ENCODE peak calls at places on chromosomes 7 and 10, in seven cellular contexts. One of them, this sample, is unnamed. For H3K9me3, the result is how much of the 10 kb centered on the place peaks cover.

GRCh38 chr10:21519327-21519933 is 6.1 kb downstream of the SKIDA1 start:
- DNase-seq in CD8-positive, alpha-beta T cell: no peak
- DNase-seq in upper lobe of right lung: no peak
- DNase-seq in transverse colon: no peak
- DNase-seq in HAP-1: no peak
- DNase-seq in thoracic aorta: no peak
- DNase-seq in neural progenitor cell: peak
- DNase-seq in this sample: no peak

GRCh38 chr7:27134392-27134791 is 3.8 kb upstream of the HOXA4 start:
- DNase-seq in transverse colon: peak
- DNase-seq in CD8-positive, alpha-beta T cell: no peak
- DNase-seq in HAP-1: no peak
- DNase-seq in thoracic aorta: no peak
- DNase-seq in upper lobe of right lung: no peak
- DNase-seq in neural progenitor cell: no peak
- DNase-seq in this sample: no peak

GRCh38 chr7:118057404-118057803 is 126.6 kb upstream of the LSM8 start:
- DNase-seq in thoracic aorta: no peak
- DNase-seq in transverse colon: no peak
- DNase-seq in upper lobe of right lung: no peak
- DNase-seq in neural progenitor cell: no peak
- DNase-seq in CD8-positive, alpha-beta T cell: no peak
- DNase-seq in HAP-1: no peak
- DNase-seq in this sample: no peak

GRCh38 chr7:43143918-43144589 is 31.6 kb downstream of the HECW1 start:
- DNase-seq in CD8-positive, alpha-beta T cell: no peak
- DNase-seq in thoracic aorta: no peak
- DNase-seq in upper lobe of right lung: no peak
- DNase-seq in HAP-1: no peak
- DNase-seq in neural progenitor cell: no peak
- DNase-seq in transverse colon: no peak
- DNase-seq in this sample: no peak

GRCh38 chr10:79375321-79376077 is 28.2 kb downstream of the PPIF start:
- DNase-seq in CD8-positive, alpha-beta T cell: no peak
- DNase-seq in transverse colon: no peak
- DNase-seq in neural progenitor cell: no peak
- DNase-seq in HAP-1: no peak
- DNase-seq in upper lobe of right lung: no peak
- DNase-seq in thoracic aorta: no peak
- DNase-seq in this sample: no peak

GRCh38 chr7:1933066-1933835 is 263.2 kb downstream of the ELFN1 start:
- DNase-seq in HAP-1: no peak
- DNase-seq in neural progenitor cell: no peak
- DNase-seq in CD8-positive, alpha-beta T cell: no peak
- DNase-seq in transverse colon: no peak
- DNase-seq in thoracic aorta: no peak
- DNase-seq in upper lobe of right lung: no peak
- DNase-seq in this sample: no peak

GRCh38 chr7:130273081-130273699 is 6.5 kb downstream of the CPA2 start:
- DNase-seq in CD8-positive, alpha-beta T cell: peak
- DNase-seq in thoracic aorta: no peak
- DNase-seq in neural progenitor cell: peak
- DNase-seq in transverse colon: no peak
- DNase-seq in upper lobe of right lung: no peak
- DNase-seq in HAP-1: peak
- DNase-seq in this sample: no peak

GRCh38 chr7:76292206-76292573 is 10.3 kb upstream of the HSPB1 start:
- DNase-seq in neural progenitor cell: no peak
- DNase-seq in thoracic aorta: no peak
- DNase-seq in HAP-1: no peak
- DNase-seq in transverse colon: no peak
- DNase-seq in upper lobe of right lung: peak
- DNase-seq in CD8-positive, alpha-beta T cell: peak
- DNase-seq in this sample: no peak

GRCh38 chr7:92934096-92934495 is 97.7 kb upstream of the CDK6 start:
- DNase-seq in thoracic aorta: no peak
- DNase-seq in transverse colon: no peak
- DNase-seq in neural progenitor cell: no peak
- DNase-seq in CD8-positive, alpha-beta T cell: no peak
- DNase-seq in HAP-1: no peak
- DNase-seq in upper lobe of right lung: no peak
- DNase-seq in this sample: no peak

GRCh38 chr7:27994639-27995038 is 186.0 kb downstream of the JAZF1 start:
- DNase-seq in thoracic aorta: no peak
- DNase-seq in neural progenitor cell: no peak
- DNase-seq in transverse colon: peak
- DNase-seq in HAP-1: peak
- DNase-seq in upper lobe of right lung: no peak
- DNase-seq in CD8-positive, alpha-beta T cell: no peak
- DNase-seq in this sample: no peak

GRCh38 chr7:46468753-46469356 is 547.8 kb upstream of the IGFBP3 start:
- DNase-seq in upper lobe of right lung: no peak
- DNase-seq in thoracic aorta: no peak
- DNase-seq in HAP-1: peak
- DNase-seq in transverse colon: no peak
- DNase-seq in CD8-positive, alpha-beta T cell: no peak
- DNase-seq in neural progenitor cell: peak
- DNase-seq in this sample: no peak

GRCh38 chr10:77348082-77348481 is 289.5 kb downstream of the KCNMA1 start:
- DNase-seq in HAP-1: no peak
- DNase-seq in transverse colon: no peak
- DNase-seq in upper lobe of right lung: no peak
- DNase-seq in neural progenitor cell: no peak
- DNase-seq in CD8-positive, alpha-beta T cell: no peak
- DNase-seq in thoracic aorta: no peak
- DNase-seq in this sample: no peak

GRCh38 chr10:80501381-80501912 is 36.3 kb upstream of the SH2D4B start:
- DNase-seq in thoracic aorta: no peak
- DNase-seq in upper lobe of right lung: peak
- DNase-seq in CD8-positive, alpha-beta T cell: no peak
- DNase-seq in neural progenitor cell: no peak
- DNase-seq in transverse colon: no peak
- DNase-seq in HAP-1: no peak
- DNase-seq in this sample: no peak

GRCh38 chr10:91627344-91628102 is 5.3 kb downstream of the PPP1R3C start:
- DNase-seq in transverse colon: no peak
- DNase-seq in upper lobe of right lung: no peak
- DNase-seq in CD8-positive, alpha-beta T cell: no peak
- DNase-seq in HAP-1: no peak
- DNase-seq in neural progenitor cell: no peak
- DNase-seq in thoracic aorta: no peak
- DNase-seq in this sample: no peak

GRCh38 chr7:151503902-151504714 is 15.6 kb downstream of the RHEB start:
- DNase-seq in HAP-1: no peak
- DNase-seq in upper lobe of right lung: no peak
- DNase-seq in transverse colon: no peak
- DNase-seq in thoracic aorta: no peak
- DNase-seq in CD8-positive, alpha-beta T cell: no peak
- DNase-seq in neural progenitor cell: no peak
- DNase-seq in this sample: no peak

GRCh38 chr7:78164459-78164858 is 365.9 kb downstream of the PHTF2 start:
- DNase-seq in HAP-1: no peak
- DNase-seq in transverse colon: no peak
- DNase-seq in neural progenitor cell: no peak
- DNase-seq in CD8-positive, alpha-beta T cell: no peak
- DNase-seq in upper lobe of right lung: no peak
- DNase-seq in thoracic aorta: no peak
- DNase-seq in this sample: no peak

GRCh38 chr7:27394871-27395270 is 152.3 kb downstream of the EVX1 start:
- DNase-seq in neural progenitor cell: no peak
- DNase-seq in upper lobe of right lung: no peak
- DNase-seq in transverse colon: no peak
- DNase-seq in thoracic aorta: no peak
- DNase-seq in CD8-positive, alpha-beta T cell: no peak
- DNase-seq in HAP-1: no peak
- DNase-seq in this sample: no peak

DNA sequence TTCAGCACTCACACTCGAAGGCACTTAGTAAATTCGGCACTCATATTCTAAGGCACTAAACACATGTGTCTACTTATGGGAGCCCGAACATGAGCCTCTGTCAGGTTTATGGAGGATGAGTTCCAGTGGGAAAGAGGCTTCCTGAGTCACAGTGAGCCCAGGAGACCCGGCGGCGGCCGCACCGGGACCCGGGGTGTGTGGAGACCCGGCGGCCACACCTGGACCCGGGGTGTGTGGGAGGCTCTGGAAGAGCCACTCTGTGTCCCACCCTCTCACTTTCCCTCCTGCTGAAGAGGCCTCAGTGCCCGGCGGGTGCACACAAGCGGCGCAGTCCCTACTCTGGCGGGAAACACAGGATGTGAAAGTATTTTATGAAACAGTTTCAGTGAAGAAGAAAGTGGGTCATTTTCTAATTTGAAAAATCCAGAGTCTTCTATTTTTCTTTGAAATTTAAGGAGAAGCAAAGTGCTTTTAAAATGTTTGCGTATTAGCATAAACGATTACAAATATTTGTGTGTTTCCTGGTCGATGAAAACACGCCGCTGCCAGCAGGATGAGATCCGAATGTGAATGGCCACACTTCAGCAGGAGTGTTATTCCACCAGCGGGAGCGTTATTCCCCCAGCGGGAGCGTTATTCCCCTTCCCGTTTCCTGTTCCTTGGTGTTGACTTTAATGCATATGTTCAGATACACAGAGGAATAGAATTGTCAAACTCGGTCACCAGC is 625.1 kb downstream of the DNAJB6 start:
- DNase-seq in thoracic aorta: no peak
- DNase-seq in CD8-positive, alpha-beta T cell: no peak
- DNase-seq in upper lobe of right lung: peak
- DNase-seq in neural progenitor cell: no peak
- DNase-seq in HAP-1: no peak
- DNase-seq in transverse colon: no peak
- DNase-seq in this sample: no peak
- H3K9me3 ChIP-seq in thoracic aorta: under half
- H3K9me3 ChIP-seq in CD8-positive, alpha-beta T cell: under half
- H3K9me3 ChIP-seq in upper lobe of right lung: under half
- H3K9me3 ChIP-seq in neural progenitor cell: under half
- H3K9me3 ChIP-seq in HAP-1: under half
- H3K9me3 ChIP-seq in transverse colon: under half
- H3K9me3 ChIP-seq in this sample: under half

DNA sequence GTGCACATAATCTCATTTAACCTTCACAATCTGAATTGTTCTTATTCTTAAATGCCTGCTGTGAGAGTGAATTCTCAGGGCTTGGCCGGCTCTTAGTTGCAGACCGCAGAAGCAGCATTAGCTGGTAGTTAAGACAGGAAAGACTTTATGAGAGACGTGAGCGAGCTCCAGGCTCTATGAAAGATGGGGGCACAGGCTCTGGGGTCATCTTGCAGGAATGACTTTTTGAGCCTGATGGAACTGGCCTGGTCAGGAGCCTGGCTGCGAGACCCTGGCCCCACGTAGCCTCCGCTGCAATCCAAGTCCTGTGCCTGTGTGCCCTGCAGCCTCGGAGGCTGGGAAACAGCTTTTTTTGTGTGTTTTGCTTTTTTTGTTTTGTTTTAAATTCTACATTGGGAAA is 958.8 kb upstream of the ZNF722 start:
- DNase-seq in upper lobe of right lung: no peak
- DNase-seq in CD8-positive, alpha-beta T cell: no peak
- DNase-seq in transverse colon: no peak
- DNase-seq in neural progenitor cell: no peak
- DNase-seq in HAP-1: no peak
- DNase-seq in thoracic aorta: no peak
- DNase-seq in this sample: no peak
- H3K9me3 ChIP-seq in upper lobe of right lung: under half
- H3K9me3 ChIP-seq in CD8-positive, alpha-beta T cell: under half
- H3K9me3 ChIP-seq in transverse colon: under half
- H3K9me3 ChIP-seq in neural progenitor cell: half or more
- H3K9me3 ChIP-seq in HAP-1: under half
- H3K9me3 ChIP-seq in thoracic aorta: under half
- H3K9me3 ChIP-seq in this sample: under half

GRCh38 chr7:157877298-157877840 is 540.6 kb downstream of the DNAJB6 start:
- DNase-seq in transverse colon: no peak
- DNase-seq in thoracic aorta: no peak
- DNase-seq in CD8-positive, alpha-beta T cell: no peak
- DNase-seq in upper lobe of right lung: no peak
- DNase-seq in neural progenitor cell: no peak
- DNase-seq in HAP-1: no peak
- DNase-seq in this sample: no peak
- H3K9me3 ChIP-seq in transverse colon: under half
- H3K9me3 ChIP-seq in thoracic aorta: under half
- H3K9me3 ChIP-seq in CD8-positive, alpha-beta T cell: under half
- H3K9me3 ChIP-seq in upper lobe of right lung: under half
- H3K9me3 ChIP-seq in neural progenitor cell: under half
- H3K9me3 ChIP-seq in HAP-1: under half
- H3K9me3 ChIP-seq in this sample: under half

GRCh38 chr10:128608791-128609190 is 482.6 kb upstream of the MKI67 start:
- DNase-seq in CD8-positive, alpha-beta T cell: no peak
- DNase-seq in transverse colon: no peak
- DNase-seq in thoracic aorta: no peak
- DNase-seq in neural progenitor cell: no peak
- DNase-seq in HAP-1: no peak
- DNase-seq in upper lobe of right lung: no peak
- DNase-seq in this sample: no peak
- H3K9me3 ChIP-seq in CD8-positive, alpha-beta T cell: under half
- H3K9me3 ChIP-seq in transverse colon: under half
- H3K9me3 ChIP-seq in thoracic aorta: under half
- H3K9me3 ChIP-seq in neural progenitor cell: under half
- H3K9me3 ChIP-seq in HAP-1: under half
- H3K9me3 ChIP-seq in upper lobe of right lung: under half
- H3K9me3 ChIP-seq in this sample: under half

DNA sequence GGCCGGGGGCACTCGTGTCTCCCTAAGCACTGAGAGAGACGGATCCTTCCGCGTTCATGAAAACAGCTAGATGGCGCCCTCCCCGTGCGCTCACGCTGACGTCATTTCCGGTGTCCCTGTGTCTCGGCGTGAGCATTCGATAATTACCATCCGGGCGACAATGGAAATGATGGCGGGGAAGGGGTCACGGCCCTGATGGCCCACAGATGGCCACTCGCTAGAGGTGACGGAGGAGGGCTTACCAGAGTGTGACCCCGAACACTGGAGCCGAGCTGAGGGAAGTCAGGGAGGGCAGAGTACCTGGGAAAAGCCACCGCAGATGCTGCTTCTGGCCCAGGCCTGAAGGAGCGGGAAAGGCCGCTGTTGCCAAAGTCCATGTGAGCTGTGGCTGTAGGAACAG is 222.9 kb downstream of the TCERG1L start:
- DNase-seq in CD8-positive, alpha-beta T cell: no peak
- DNase-seq in neural progenitor cell: peak
- DNase-seq in upper lobe of right lung: no peak
- DNase-seq in thoracic aorta: no peak
- DNase-seq in transverse colon: no peak
- DNase-seq in HAP-1: no peak
- DNase-seq in this sample: no peak
- H3K9me3 ChIP-seq in CD8-positive, alpha-beta T cell: under half
- H3K9me3 ChIP-seq in neural progenitor cell: under half
- H3K9me3 ChIP-seq in upper lobe of right lung: under half
- H3K9me3 ChIP-seq in thoracic aorta: under half
- H3K9me3 ChIP-seq in transverse colon: under half
- H3K9me3 ChIP-seq in HAP-1: under half
- H3K9me3 ChIP-seq in this sample: under half

GRCh38 chr10:123743441-123744225 is 77.5 kb downstream of the GPR26 start:
- DNase-seq in HAP-1: no peak
- DNase-seq in transverse colon: no peak
- DNase-seq in upper lobe of right lung: no peak
- DNase-seq in thoracic aorta: no peak
- DNase-seq in CD8-positive, alpha-beta T cell: no peak
- DNase-seq in neural progenitor cell: no peak
- DNase-seq in this sample: no peak
- H3K9me3 ChIP-seq in HAP-1: under half
- H3K9me3 ChIP-seq in transverse colon: under half
- H3K9me3 ChIP-seq in upper lobe of right lung: under half
- H3K9me3 ChIP-seq in thoracic aorta: under half
- H3K9me3 ChIP-seq in CD8-positive, alpha-beta T cell: under half
- H3K9me3 ChIP-seq in neural progenitor cell: under half
- H3K9me3 ChIP-seq in this sample: under half

GRCh38 chr7:20296444-20296843 is 34.3 kb upstream of the ITGB8 start:
- DNase-seq in transverse colon: no peak
- DNase-seq in CD8-positive, alpha-beta T cell: no peak
- DNase-seq in thoracic aorta: no peak
- DNase-seq in neural progenitor cell: no peak
- DNase-seq in HAP-1: no peak
- DNase-seq in upper lobe of right lung: no peak
- DNase-seq in this sample: no peak
- H3K9me3 ChIP-seq in transverse colon: under half
- H3K9me3 ChIP-seq in CD8-positive, alpha-beta T cell: under half
- H3K9me3 ChIP-seq in thoracic aorta: under half
- H3K9me3 ChIP-seq in neural progenitor cell: under half
- H3K9me3 ChIP-seq in HAP-1: under half
- H3K9me3 ChIP-seq in upper lobe of right lung: under half
- H3K9me3 ChIP-seq in this sample: under half